ENCODE peak calls at places on chromosome 9, in six cellular contexts. K is smooth muscle cell of the brain vasculature; P is cardiac septum; A is nucleus accumbens; N is activated CD8-positive, alpha-beta T cell treated with anti-CD3 and anti-CD28 coated beads for 36 hours; H is stimulated activated CD4-positive, alpha-beta T cell treated with anti-CD3 and anti-CD28 coated beads, Interleukin-4, amount 100 ng/mL, for 4 hours. B is an unnamed sample.

GRCh38 chr9:14323969-14324366 is 10.0 kb upstream of the NFIB start:
- DNase-seq in P (no peak), H (no peak), A (no peak), N (no peak), K (no peak), B (no peak)

GRCh38 chr9:23766613-23767012 is 59.4 kb downstream of the ELAVL2 start:
- DNase-seq in P (no peak), N (no peak), A (no peak), H (no peak), K (no peak), B (no peak)

GRCh38 chr9:125931211-125931610 is 184.0 kb downstream of the PBX3 start:
- DNase-seq in H (no peak), K (no peak), A (no peak), P (no peak), N (no peak), B (no peak)

GRCh38 chr9:127175764-127176163 is 53.3 kb upstream of the ANGPTL2 start:
- DNase-seq in A (no peak), H (no peak), K (no peak), P (no peak), N (no peak), B (no peak)

GRCh38 chr9:33818832-33819500 is 2.0 kb downstream of the UBE2R2 start:
- DNase-seq in H (no peak), N (no peak), A (no peak), K (no peak), P (no peak), B (no peak)

GRCh38 chr9:127661342-127661741 is 45.4 kb upstream of the CFAP157 start:
- DNase-seq in N (no peak), P (no peak), K (no peak), H (no peak), A (no peak), B (no peak)

GRCh38 chr9:91421987-91422765 is 1.5 kb downstream of the NFIL3 start:
- DNase-seq in H (no peak), A (no peak), K (no peak), N (no peak), P (no peak), B (no peak)

GRCh38 chr9:76713371-76713770 is 50.9 kb upstream of the PCA3 start:
- DNase-seq in N (no peak), P (no peak), K (no peak), H (no peak), A (no peak), B (no peak)

GRCh38 chr9:113005777-113006176 is 6.2 kb downstream of the ZNF883 start:
- DNase-seq in P (no peak), H (no peak), A (no peak), K (no peak), N (no peak), B (no peak)

GRCh38 chr9:76101472-76101871 is 211.0 kb downstream of the PCSK5 start:
- DNase-seq in A (no peak), P (no peak), H (no peak), K (no peak), N (no peak), B (no peak)

GRCh38 chr9:107624216-107624948 is 134.8 kb upstream of the KLF4 start:
- DNase-seq in H (no peak), N (no peak), A (no peak), K (no peak), P (no peak), B (peak; percentile 30)

GRCh38 chr9:92100237-92100911 is 14.8 kb downstream of the SPTLC1 start:
- DNase-seq in H (no peak), K (no peak), N (no peak), P (no peak), A (no peak), B (peak; percentile 48)

GRCh38 chr9:127177682-127178265 is 55.3 kb upstream of the ANGPTL2 start:
- DNase-seq in H (no peak), A (no peak), K (no peak), P (peak; percentile 41), N (no peak), B (no peak)

GRCh38 chr9:4490705-4491620 is 695 bp downstream of the SLC1A1 start:
- DNase-seq in A (peak; percentile 3), P (no peak), N (no peak), K (no peak), H (no peak), B (no peak)

GRCh38 chr9:101618693-101619092 is 23.9 kb upstream of the PPP3R2 start:
- DNase-seq in K (no peak), N (no peak), P (no peak), A (no peak), H (no peak), B (no peak)

GRCh38 chr9:92294297-92294676 is 790 bp upstream of the IARS1 start:
- DNase-seq in H (no peak), A (no peak), K (no peak), P (no peak), N (peak; percentile 38), B (no peak)

GRCh38 chr9:100590481-100590880 is 12.6 kb downstream of the CAVIN4 start:
- DNase-seq in A (no peak), H (no peak), K (no peak), N (no peak), P (no peak), B (no peak)

GRCh38 chr9:93684806-93685553 is 108.6 kb downstream of the PHF2 start:
- DNase-seq in P (peak; percentile 50), H (no peak), A (no peak), N (no peak), K (no peak), B (no peak)

GRCh38 chr9:23015557-23015956 is 568.9 kb downstream of the DMRTA1 start:
- DNase-seq in P (no peak), A (no peak), N (no peak), K (no peak), H (no peak), B (no peak)

GRCh38 chr9:108166509-108166908 is 676.9 kb upstream of the KLF4 start:
- DNase-seq in H (no peak), P (no peak), A (no peak), K (no peak), N (no peak), B (no peak)

GRCh38 chr9:78118742-78119473 is 87.3 kb upstream of the GNAQ start:
- DNase-seq in P (no peak), H (no peak), A (no peak), K (no peak), N (peak; percentile 10), B (no peak)

GRCh38 chr9:133443982-133444381 is 15.8 kb upstream of the CACFD1 start:
- DNase-seq in K (no peak), N (no peak), A (no peak), H (no peak), P (no peak), B (no peak)

GRCh38 chr9:15370496-15371464 is 51.9 kb upstream of the SNAPC3 start:
- DNase-seq in H (no peak), P (no peak), A (no peak), K (no peak), N (no peak), B (no peak)